ENCODE peak calls at places on chromosomes 12 and 14, in four cellular contexts. R, I, U and D are unnamed samples.

GRCh38 chr14:43183916-43184315 is 1323.2 kb downstream of the FSCB start:
- DNase-seq in R (no peak), I (no peak), U (no peak), D (no peak)

GRCh38 chr12:109693653-109694224 is 19.9 kb upstream of the FAM222A start:
- DNase-seq in R (no peak), I (no peak), U (no peak), D (no peak)

GRCh38 chr12:101086490-101086889 is 123.5 kb downstream of the SLC5A8 start:
- DNase-seq in R (no peak), I (no peak), U (no peak), D (no peak)

GRCh38 chr12:49885663-49886461 is 17.8 kb downstream of the FAIM2 start:
- DNase-seq in R (no peak), I (no peak), U (no peak), D (no peak)

GRCh38 chr12:93766802-93767523 is 89.8 kb downstream of the CRADD start:
- DNase-seq in R (peak), I (no peak), U (peak), D (no peak)

GRCh38 chr12:71456316-71456715 is 16.7 kb downstream of the LGR5 start:
- DNase-seq in R (no peak), I (no peak), U (no peak), D (no peak)

GRCh38 chr12:31768046-31768445 is 39.2 kb upstream of the AMN1 start:
- DNase-seq in R (no peak), I (no peak), U (no peak), D (no peak)

GRCh38 chr12:125271850-125272249 is 206.6 kb downstream of the AACS start:
- DNase-seq in R (no peak), I (no peak), U (no peak), D (no peak)

GRCh38 chr12:117836476-117836875 is 132.3 kb downstream of the KSR2 start:
- DNase-seq in R (no peak), I (no peak), U (no peak), D (no peak)

GRCh38 chr14:50001999-50002925 is 109.4 kb downstream of the ARF6 start:
- DNase-seq in R (no peak), I (no peak), U (peak), D (no peak)

GRCh38 chr14:80315681-80316080 is 104.4 kb upstream of the DIO2 start:
- DNase-seq in R (no peak), I (no peak), U (no peak), D (no peak)

GRCh38 chr12:70831538-70831937 is 89.0 kb downstream of the PTPRR start:
- DNase-seq in R (no peak), I (peak), U (no peak), D (no peak)

GRCh38 chr14:91511014-91511466 is 930 bp upstream of the PPP4R3A start:
- DNase-seq in R (no peak), I (peak), U (no peak), D (no peak)

DNA sequence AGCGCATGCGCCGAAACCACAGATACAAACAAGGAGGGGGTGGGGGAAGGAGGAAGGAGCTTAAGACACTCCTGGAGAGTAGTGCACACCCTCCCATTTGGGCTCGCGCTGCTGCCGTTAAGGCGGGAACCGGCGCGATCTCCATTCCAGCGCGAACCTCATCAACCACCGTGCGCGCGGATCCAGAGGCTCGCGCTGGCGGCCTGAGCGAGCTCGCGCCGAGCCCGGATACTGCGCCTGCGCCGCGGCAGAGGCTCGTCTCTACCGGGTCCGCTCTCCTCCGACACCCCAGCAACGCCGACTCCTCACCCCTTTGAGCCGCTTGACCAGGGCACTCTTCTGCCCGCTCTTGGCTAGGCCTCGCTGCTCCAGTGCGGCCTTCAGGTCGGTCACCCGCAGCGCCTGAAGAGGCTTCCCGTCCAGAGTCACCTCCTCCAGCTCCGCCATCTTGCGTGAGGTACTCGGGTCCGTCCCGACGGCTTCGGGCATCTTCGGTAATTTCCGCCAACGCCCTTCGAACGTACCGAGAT is at the start of gene ACIN1:
- DNase-seq in R (peak), I (peak), U (peak), D (no peak)
- TF ChIP-seq POLR2A in R (peak), I (no peak), U (peak), D (peak)

GRCh38 chr12:99137124-99137845 is 492.2 kb downstream of the APAF1 start:
- DNase-seq in R (no peak), I (no peak), U (no peak), D (no peak)
- TF ChIP-seq CTCF in R (no peak), I (peak), U (no peak), D (no peak)

GRCh38 chr12:132445884-132446471 is 44.0 kb upstream of the FBRSL1 start:
- DNase-seq in R (peak), I (peak), U (peak), D (peak)
- TF ChIP-seq POLR2A in R (no peak), I (no peak), U (no peak), D (no peak)

DNA sequence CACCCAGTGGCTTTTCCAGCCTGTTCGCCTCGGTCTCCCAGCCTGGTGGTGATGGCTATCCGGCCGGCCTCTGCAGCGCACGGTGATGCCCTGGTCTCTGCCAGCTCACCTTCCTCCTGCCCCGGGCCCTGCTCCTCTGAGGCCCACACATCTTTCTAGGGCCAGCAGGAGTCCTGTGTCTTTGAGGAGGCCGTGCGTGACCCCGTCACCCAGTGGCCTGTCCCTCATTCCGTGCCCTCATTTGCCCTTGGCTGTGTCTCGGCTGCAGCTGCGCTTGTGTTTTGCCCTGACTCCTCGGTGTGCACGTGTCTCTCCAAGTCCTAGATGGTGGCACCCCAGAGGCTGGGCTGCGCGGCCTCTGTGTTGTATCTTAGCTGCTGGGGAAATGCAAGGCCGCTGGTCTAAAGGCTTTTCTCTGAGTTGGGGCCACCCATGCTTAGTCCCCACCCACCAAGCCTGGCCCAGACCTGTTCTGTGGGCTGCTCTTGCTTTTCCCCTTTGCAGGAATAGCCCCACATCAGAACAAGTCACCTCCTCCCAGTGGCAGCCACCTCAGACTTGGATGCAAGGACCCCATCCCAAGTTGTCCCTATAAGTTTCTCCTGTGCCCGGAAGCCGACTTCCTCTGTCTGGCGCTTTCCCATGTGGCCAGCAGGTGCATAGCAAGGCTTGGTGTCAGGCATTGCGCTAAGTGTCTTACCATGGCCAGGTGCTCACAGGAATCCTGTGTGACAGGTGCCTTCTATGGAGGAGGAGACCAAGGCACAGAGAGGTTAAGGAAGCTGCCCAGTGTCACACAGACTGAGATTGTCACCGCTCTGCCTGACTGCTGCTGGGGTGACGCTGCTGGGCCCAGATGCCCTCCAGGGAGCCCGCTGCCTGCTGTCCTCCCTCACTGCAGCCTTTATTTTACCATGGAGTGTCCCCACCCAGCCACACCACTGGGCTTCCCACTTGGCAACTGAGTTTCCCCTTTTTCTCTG is 64.5 kb downstream of the TSPAN9 start:
- DNase-seq in R (no peak), I (no peak), U (no peak), D (no peak)
- TF ChIP-seq CTCF in R (no peak), I (peak), U (no peak), D (no peak)

DNA sequence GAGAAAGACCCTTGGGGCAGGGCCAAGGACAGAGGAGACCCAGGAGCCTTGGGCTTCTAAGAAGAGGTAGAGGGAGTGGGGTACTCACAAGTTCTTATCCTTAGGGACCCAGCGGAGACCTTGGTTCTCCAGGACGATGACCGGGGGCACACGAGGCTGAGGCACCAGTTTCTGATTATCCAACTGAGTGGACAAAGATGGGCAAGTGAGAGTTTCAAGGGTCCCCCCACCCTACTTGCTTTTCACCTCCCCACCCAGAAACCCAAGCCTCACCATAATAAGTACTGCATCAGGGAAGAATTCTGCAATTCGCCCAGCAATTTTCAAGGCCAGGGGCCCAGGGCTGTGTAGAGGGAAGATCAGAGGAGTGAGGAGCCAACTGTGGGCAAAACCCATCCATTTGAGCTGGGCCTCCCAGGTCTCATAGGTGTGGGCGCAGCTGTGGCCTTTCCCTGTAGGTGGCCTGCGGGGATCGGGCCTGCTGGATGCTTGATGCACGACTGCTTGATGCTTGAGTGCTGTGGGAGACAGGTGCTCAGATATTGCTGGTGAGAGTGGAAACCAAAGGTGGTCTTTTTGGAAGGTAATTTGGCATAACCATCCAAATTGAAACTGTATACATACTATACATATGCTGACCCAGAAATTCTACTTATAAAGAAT is 2.0 kb downstream of the EMC9 start:
- DNase-seq in R (no peak), I (no peak), U (peak), D (no peak)
- TF ChIP-seq POLR2A in R (no peak), I (no peak), U (no peak), D (no peak)

DNA sequence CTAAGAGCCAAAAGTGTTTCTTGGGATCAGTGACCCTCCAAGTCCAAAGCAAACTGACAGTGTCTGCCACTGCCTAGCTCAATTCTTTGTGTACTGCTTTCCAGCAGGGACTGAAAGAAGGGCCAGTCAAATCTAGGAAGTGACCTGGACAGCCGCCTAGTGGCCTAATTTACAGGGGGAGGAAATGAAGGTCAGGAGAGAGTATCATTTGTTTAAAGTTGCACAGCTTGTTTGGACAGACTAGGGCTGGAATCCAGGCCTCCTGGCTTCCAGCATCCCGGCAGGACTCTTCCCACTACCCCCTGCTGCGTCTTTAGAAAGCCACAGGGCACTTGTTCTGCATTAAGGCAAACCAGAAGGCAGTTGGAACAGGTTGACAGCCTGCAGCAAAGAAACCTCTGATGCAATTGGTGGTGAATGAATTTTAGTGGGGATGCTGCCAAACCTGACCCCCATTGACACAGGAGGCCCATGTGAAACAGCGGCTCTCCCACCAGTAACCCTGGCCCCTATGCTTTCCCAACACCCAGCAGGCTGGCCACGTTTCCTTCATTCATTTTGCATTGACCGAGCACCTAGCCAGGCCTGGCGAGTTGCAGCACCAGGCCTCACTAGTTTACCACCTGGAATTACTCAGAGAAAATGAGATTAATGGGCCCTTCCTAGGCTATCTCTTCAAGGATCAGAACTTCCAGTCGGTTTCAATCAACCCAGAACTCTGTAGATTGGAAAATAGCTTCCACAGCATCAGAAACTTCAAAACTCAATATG is 28.2 kb downstream of the GALNT16 start:
- DNase-seq in R (peak), I (no peak), U (peak), D (peak)
- TF ChIP-seq CTCF in R (no peak), I (peak), U (peak), D (no peak)

DNA sequence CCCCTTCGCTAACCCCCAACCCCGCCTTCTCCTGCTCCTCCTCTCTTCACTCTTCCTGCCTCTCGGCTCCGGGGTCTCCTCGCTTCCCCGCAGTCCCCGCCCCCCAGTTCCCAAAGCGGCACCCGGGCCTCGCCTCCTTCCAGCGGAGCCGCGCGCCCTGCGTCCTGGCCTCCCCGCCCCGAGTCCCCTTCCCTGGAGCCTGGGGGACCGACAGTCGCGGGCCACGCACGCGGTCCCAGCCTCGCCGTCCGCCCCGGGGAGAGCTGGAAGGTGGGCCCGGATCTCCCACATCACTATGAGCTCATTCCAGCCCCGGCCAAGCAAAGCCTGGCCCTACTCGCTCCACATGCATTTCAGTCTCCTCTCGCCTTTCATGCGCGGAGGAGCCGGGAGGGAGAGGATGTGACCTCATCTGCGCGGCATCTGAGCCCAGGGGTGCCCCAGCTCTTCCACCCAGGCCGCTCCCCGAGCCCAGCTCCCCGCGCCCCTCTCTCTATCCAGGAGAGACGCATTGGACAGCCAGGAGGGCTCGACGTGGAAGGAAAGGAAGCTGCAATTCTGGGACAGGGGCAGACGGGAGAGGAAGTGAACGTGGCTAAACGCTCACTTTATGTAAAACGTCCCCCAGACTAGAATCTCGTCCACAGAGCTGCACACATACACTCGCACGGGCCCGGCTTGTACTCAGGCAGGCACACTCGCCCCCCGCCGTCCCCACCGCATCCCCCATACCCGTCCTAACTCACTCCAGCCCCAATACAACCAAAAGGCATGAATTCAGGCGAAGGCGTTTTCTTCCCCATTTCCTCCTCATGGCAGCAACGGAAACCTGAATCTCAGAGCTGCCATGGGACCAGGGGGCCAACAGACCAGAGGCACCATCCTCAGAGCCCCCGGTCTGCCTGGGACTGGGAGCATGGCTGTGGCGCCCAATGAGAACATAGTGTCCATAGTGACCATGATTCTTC is 108.7 kb upstream of the CCND2 start:
- DNase-seq in R (peak), I (no peak), U (no peak), D (peak)
- TF ChIP-seq POLR2A in R (no peak), I (no peak), U (no peak), D (no peak)

GRCh38 chr12:92188517-92189188 is 43.0 kb upstream of the BTG1 start:
- DNase-seq in R (no peak), I (no peak), U (no peak), D (no peak)
- TF ChIP-seq CTCF in R (no peak), I (no peak), U (no peak), D (no peak)

GRCh38 chr12:12724421-12725085 is 7.4 kb downstream of the CDKN1B start:
- DNase-seq in R (no peak), I (no peak), U (peak), D (no peak)

GRCh38 chr12:12723147-12723680 is 6.0 kb downstream of the CDKN1B start:
- DNase-seq in R (no peak), I (no peak), U (no peak), D (no peak)

GRCh38 chr12:12722351-12723146 is 5.4 kb downstream of the CDKN1B start:
- DNase-seq in R (no peak), I (no peak), U (no peak), D (no peak)

GRCh38 chr12:12725086-12725955 is 8.2 kb downstream of the CDKN1B start:
- DNase-seq in R (peak), I (peak), U (peak), D (peak)

DNA sequence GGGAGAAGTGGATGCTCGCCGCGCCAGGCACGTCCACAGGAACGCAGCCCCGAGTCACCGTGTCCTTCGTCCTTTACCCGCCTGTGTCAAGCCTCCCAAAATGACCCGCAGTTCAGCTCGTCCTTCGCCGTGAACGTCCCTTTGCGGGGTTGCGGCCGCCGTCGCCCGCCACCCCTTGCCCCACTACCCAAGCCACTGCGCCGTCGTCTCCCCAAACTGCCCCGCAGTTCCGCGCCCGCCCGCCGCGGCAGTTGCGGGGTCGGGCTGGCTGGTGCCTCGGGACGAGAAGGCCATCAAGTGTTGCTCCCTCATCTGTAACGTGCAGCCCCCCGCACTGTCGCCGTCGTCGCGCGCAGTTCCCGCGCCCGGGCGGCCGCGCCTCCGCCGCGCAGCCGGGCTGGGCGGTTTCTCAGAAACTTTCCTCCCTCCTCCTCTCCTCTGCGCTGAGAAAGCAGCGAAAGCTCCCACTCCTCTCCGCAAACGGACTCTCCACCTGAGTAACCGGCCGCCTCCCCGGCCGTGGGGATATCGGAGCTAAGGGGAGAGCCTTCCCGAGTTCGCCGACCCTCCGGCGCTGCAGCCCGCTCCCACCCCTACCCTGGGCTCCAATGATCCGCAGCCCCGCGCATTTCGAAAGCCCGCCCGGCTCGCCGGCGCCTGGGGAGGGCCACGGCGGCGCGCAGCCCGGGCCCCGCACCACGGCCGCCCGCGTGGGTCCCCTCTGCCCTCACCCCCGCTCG is 6.7 kb downstream of the CDKN1B start:
- DNase-seq in R (peak), I (no peak), U (peak), D (peak)
- TF ChIP-seq POLR2A in R (peak), I (no peak), U (peak), D (no peak)

GRCh38 chr12:106123551-106123991 is 15.2 kb downstream of the NUAK1 start:
- DNase-seq in R (peak), I (no peak), U (peak), D (peak)
- TF ChIP-seq CTCF in R (no peak), I (no peak), U (no peak), D (no peak)